ENCODE peak calls at places on chromosomes 3 and 15, in six cellular contexts. H is SJCRH30, L is kidney epithelial cell, R is fibroblast of lung, Y is adrenal gland, F is AG04450. J is an unnamed sample.

GRCh38 chr3:16148783-16149182 is 25.7 kb upstream of the GALNT15 start:
- DNase-seq in H (no peak), L (no peak), R (peak), Y (peak), F (peak), J (peak)

GRCh38 chr15:64249406-64249805 is 86.6 kb upstream of the PPIB start:
- DNase-seq in H (no peak), L (no peak), R (peak), Y (no peak), F (no peak), J (no peak)

GRCh38 chr3:134864644-134865043 is 69.6 kb downstream of the EPHB1 start:
- DNase-seq in H (peak), L (no peak), R (no peak), Y (peak), F (no peak), J (no peak)

GRCh38 chr3:135865085-135865484 is 100.4 kb upstream of the PPP2R3A start:
- DNase-seq in H (no peak), L (no peak), R (peak), Y (no peak), F (no peak), J (no peak)

GRCh38 chr3:64987731-64988130 is 299.9 kb upstream of the ADAMTS9 start:
- DNase-seq in H (no peak), L (no peak), R (no peak), Y (no peak), F (no peak), J (no peak)

GRCh38 chr3:197298858-197299854 is 744 bp upstream of the DLG1 start:
- DNase-seq in H (no peak), L (no peak), R (peak), Y (peak), F (no peak), J (peak)

GRCh38 chr15:48367483-48367882 is 36.3 kb downstream of the DUT start:
- DNase-seq in H (peak), L (no peak), R (no peak), Y (no peak), F (no peak), J (no peak)

GRCh38 chr3:168071971-168072645 is 23.6 kb downstream of the GOLIM4 start:
- DNase-seq in H (no peak), L (no peak), R (no peak), Y (no peak), F (no peak), J (no peak)

GRCh38 chr3:38133209-38133556 is 3.7 kb downstream of the ACAA1 start:
- DNase-seq in H (no peak), L (no peak), R (no peak), Y (no peak), F (no peak), J (no peak)

DNA sequence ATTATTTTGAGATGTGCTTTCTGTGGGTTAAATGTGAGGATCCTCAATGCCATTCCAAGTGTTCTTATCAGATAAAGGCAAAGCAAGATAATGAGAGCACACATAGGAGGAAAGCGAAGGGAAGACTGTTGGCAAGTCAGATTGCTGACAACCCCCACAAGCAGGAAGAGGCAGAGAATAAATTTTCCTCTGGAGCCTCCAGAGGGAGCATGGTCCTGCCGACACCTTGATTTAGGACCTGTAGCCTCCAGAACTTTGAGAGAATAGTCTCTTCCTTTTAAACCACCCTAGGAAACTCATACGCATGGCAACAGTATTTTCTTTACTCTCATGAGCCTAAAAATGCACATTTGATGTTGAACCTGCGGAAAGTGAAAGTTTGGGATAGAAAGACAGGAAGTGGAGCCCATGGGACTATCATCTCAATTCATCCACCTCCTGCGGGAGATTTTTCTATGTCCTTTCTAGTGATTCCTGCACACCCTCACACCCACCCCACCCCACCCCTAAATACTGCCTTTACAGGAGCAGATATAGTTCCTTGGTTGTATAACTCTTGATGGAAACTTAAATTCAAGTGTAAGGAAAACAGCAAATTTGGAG is 116.7 kb upstream of the LPP start:
- DNase-seq in H (no peak), L (no peak), R (peak), Y (peak), F (no peak), J (peak)
- H3K4me3 ChIP-seq in H (no peak), L (no peak), R (no peak), Y (peak), F (no peak), J (no peak)

DNA sequence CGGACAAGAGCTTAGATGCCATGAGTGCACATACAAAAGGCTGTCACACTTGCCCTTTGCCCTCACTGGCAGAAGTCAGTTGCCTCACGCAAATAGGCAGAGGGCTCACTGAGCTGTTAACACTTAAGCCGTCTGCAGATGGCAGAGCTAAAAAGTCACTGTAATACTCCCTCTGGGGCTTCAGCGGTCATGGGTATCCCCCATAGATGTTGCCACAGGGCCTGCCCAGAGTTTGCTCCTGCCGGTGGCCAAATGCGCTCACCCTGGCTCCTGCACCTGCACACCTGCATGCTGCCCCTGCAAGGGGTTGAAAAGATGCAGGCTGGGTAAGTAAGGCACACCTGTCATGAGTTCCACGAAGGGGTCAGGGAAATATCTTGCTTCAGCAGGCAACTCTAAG is 741.5 kb downstream of the EDEM1 start:
- DNase-seq in H (no peak), L (no peak), R (no peak), Y (no peak), F (no peak), J (no peak)
- H3K4me3 ChIP-seq in H (no peak), L (no peak), R (no peak), Y (no peak), F (no peak), J (no peak)

DNA sequence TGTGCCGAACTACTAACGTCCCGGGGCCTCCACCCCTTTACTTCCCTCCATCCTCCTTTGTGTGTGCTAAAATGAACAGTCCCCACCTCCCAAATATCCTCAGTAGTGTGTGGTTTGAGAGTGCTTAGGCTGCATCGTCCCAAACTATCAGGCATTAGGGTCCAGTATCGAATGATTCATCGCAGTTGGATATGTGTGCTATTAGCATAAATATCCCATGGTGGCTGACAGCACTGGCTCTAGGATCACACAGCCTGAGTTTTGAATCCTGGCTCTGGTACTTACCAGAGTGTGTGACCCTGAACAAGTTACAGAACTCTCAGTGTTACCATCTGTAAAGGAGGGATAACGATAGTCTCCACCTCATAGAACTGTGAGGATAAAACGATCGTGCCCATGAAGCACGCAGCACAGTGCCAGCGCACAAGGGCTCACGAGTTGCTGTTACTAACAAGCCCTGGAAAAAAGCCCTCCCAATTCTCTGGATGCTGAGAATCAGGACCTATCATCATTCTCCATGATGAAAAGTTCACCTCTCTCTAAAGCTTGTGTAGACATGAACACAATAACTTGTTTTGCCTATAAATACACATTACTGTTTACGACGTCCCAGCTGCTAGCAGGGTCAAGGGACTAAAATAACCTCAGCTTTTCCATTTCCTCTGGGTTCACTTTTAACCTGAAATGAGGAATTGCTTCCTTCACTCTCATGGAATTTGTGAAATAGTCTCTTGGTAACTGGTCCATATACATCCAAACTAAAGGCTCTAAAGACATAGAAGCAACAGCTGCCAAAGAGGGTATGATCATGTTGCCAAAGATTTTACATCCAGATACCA is 51.0 kb downstream of the VGLL4 start:
- DNase-seq in H (peak), L (no peak), R (peak), Y (no peak), F (no peak), J (no peak)
- H3K4me3 ChIP-seq in H (no peak), L (no peak), R (no peak), Y (no peak), F (no peak), J (no peak)

GRCh38 chr15:25435474-25436243 is 3.2 kb downstream of the UBE3A start:
- DNase-seq in H (no peak), L (no peak), R (no peak), Y (no peak), F (no peak), J (no peak)
- H3K4me3 ChIP-seq in H (no peak), L (no peak), R (no peak), Y (no peak), F (no peak), J (peak)

DNA sequence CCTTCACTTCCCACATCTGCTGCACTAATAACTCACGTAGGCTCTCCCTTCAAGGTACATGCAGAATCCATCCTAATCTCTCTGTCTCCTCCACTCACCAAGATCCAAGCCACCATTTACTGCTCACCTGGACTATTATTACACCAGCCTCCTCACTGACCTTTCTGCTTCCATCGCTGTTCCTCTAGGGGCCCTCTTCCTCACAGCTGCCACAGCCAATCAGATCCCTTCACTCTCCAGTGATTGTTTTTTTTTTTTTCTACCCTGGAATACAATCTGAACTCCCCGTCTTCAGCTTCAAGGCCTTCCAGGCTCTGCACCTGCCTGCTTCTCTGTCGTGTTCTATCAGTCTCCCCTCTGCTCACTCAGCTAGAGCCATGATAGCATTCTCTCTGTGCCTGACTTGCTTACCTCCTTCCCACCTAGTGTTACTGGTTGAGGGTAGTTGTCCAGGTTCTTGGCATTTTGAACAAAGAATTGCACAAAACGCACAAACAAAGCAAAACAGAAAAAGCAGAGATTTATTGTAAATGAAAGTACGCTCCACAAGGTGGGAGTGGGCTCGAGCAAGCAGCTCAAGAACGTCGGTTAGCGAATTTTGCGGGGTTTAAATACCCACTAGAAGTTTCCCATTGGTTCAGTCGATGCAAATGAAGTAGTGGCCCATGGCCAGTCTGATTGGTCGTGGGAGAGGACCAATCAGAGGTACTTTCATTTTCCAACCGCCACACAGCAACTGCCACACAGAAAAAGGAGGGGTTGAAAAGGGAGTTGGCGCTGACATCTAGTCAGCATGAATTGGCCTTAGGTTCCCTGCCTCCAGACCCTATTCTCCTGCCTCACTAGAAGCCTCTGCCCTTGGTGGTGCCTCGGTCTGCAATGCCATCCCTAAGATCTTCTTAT is 188.9 kb downstream of the TLE3 start:
- DNase-seq in H (no peak), L (no peak), R (no peak), Y (no peak), F (no peak), J (no peak)
- H3K4me3 ChIP-seq in H (no peak), L (no peak), R (no peak), Y (no peak), F (no peak), J (no peak)

J was measured in stomach.